ENCODE peak calls at places on chromosome 1, in ten cellular contexts. E is H54; C is NCI-H1436; B is dermis microvascular lymphatic vessel endothelial cell; Q is HEK293T; A is NCI-H226; T is activated naive CD4-positive, alpha-beta T cell; M is Right ventricle myocardium superior; S is T-helper 2 cell; K is mesendoderm. H is an unnamed sample.
A peak's percentile ranks its signal among the peaks of the same experiment; 100 is the strongest.

GRCh38 chr1:1115136-1115829 is 606 bp downstream of the C1orf159 start:
- DNase-seq in B (no peak), C (no peak), M (peak; percentile 34), T (no peak), S (no peak), Q (no peak), E (no peak), K (no peak), A (no peak), H (peak; percentile 33)

GRCh38 chr1:183270541-183271141 is 84.6 kb downstream of the LAMC2 start:
- DNase-seq in K (no peak), M (no peak), E (peak; percentile 58), Q (peak; percentile 60), S (no peak), T (no peak), C (no peak), A (peak; percentile 96), B (peak; percentile 91), H (no peak)

GRCh38 chr1:59298710-59299346 is 1.9 kb downstream of the FGGY start:
- DNase-seq in T (no peak), M (no peak), E (no peak), S (no peak), K (peak; percentile 56), Q (no peak), B (no peak), C (no peak), A (peak; percentile 87), H (no peak)

GRCh38 chr1:87674791-87675190 is 346.1 kb downstream of the LMO4 start:
- DNase-seq in A (no peak), K (no peak), M (no peak), E (no peak), Q (no peak), B (no peak), C (no peak), S (no peak), T (no peak), H (no peak)

GRCh38 chr1:63205776-63206175 is 116.6 kb upstream of the FOXD3 start:
- DNase-seq in A (no peak), T (no peak), S (no peak), M (no peak), K (no peak), Q (no peak), B (no peak), C (no peak), E (no peak), H (no peak)

GRCh38 chr1:76284842-76285241 is 210.3 kb downstream of the ST6GALNAC3 start:
- DNase-seq in S (no peak), C (no peak), T (no peak), Q (no peak), E (no peak), A (no peak), K (peak; percentile 27), M (no peak), B (peak; percentile 48), H (no peak)

GRCh38 chr1:67441183-67441582 is 11.0 kb upstream of the SERBP1 start:
- DNase-seq in S (no peak), A (no peak), Q (peak; percentile 48), B (peak; percentile 79), M (peak; percentile 53), T (no peak), C (no peak), K (no peak), E (no peak), H (no peak)

GRCh38 chr1:53982034-53982761 is 35.8 kb downstream of the LDLRAD1 start:
- DNase-seq in Q (peak; percentile 27), T (no peak), K (peak; percentile 93), E (no peak), M (peak; percentile 52), S (no peak), C (no peak), B (peak; percentile 38), A (peak; percentile 78), H (peak; percentile 62)

GRCh38 chr1:203480084-203480483 is 4.5 kb downstream of the PRELP start:
- DNase-seq in A (peak; percentile 55), E (peak; percentile 20), S (no peak), K (no peak), B (no peak), C (no peak), T (no peak), M (no peak), Q (no peak), H (no peak)

GRCh38 chr1:17194981-17195528 is 9.9 kb upstream of the PADI1 start:
- DNase-seq in E (no peak), S (no peak), M (no peak), A (no peak), Q (no peak), K (peak; percentile 41), B (no peak), C (no peak), T (no peak), H (no peak)